ENCODE peak calls at places on chromosomes 4 and X, in four cellular contexts. B is WTC11, Y is HepG2, Q is K562. S is an unnamed sample.

GRCh38 chr4:60611762-60612496 is 588.2 kb upstream of the ADGRL3 start:
- DNase-seq in B (no peak), Q (no peak), Y (no peak), S (no peak)

GRCh38 chr4:127250577-127250976 is 382.2 kb upstream of the INTU start:
- DNase-seq in Q (no peak), B (no peak), Y (no peak), S (no peak)

GRCh38 chr4:180057891-180058643 is 2185.1 kb upstream of the TENM3 start:
- DNase-seq in Q (no peak), B (peak), Y (no peak), S (peak)

GRCh38 chr4:7426525-7427171 is 8.1 kb downstream of the PSAPL1 start:
- DNase-seq in B (peak), Q (no peak), Y (no peak), S (no peak)

GRCh38 chrX:42220722-42221121 is 297.4 kb upstream of the CASK start:
- DNase-seq in Y (no peak), Q (no peak), B (no peak), S (no peak)

GRCh38 chr4:90543419-90544170 is 416.4 kb downstream of the CCSER1 start:
- DNase-seq in Y (no peak), B (no peak), Q (no peak), S (no peak)

GRCh38 chrX:155864655-155865054 is 16.5 kb upstream of the VAMP7 start:
- DNase-seq in Y (peak), Q (no peak), B (no peak), S (no peak)

GRCh38 chr4:132540797-132541196 is 608.3 kb upstream of the PCDH10 start:
- DNase-seq in Y (no peak), B (no peak), Q (no peak), S (no peak)

GRCh38 chr4:54268151-54268550 is 39.1 kb downstream of the PDGFRA start:
- DNase-seq in Q (no peak), Y (no peak), B (no peak), S (no peak)

GRCh38 chrX:130805906-130806305 is 97.1 kb downstream of the ENOX2 start:
- DNase-seq in B (no peak), Y (no peak), Q (no peak), S (no peak)

GRCh38 chr4:127479031-127479622 is 153.6 kb upstream of the INTU start:
- DNase-seq in B (no peak), Q (peak), Y (peak), S (peak)

GRCh38 chrX:31091819-31092218 is 20.0 kb upstream of the FTHL17 start:
- DNase-seq in Q (no peak), Y (no peak), B (no peak), S (no peak)

GRCh38 chrX:74925210-74926088 is at the start of gene NEXMIF:
- DNase-seq in Y (peak), Q (no peak), B (peak), S (peak)

GRCh38 chr4:55312491-55313101 is 33.4 kb upstream of the SRD5A3 start:
- DNase-seq in B (peak), Q (no peak), Y (peak), S (peak)

GRCh38 chrX:154516655-154517100 is 646 bp upstream of the FAM3A start:
- DNase-seq in Y (no peak), B (no peak), Q (no peak), S (no peak)

GRCh38 chr4:78776031-78776728 is at the start of gene BMP2K:
- DNase-seq in Q (peak), Y (peak), B (peak), S (peak)

GRCh38 chr4:151862766-151863165 is 102.0 kb upstream of the GATB start:
- DNase-seq in Q (no peak), Y (no peak), B (no peak), S (no peak)

GRCh38 chr4:186471441-186471840 is 83.9 kb downstream of the MTNR1A start:
- DNase-seq in B (no peak), Q (no peak), Y (no peak), S (no peak)

GRCh38 chr4:186475202-186475601 is 80.2 kb downstream of the MTNR1A start:
- DNase-seq in Q (no peak), Y (no peak), B (no peak), S (no peak)

GRCh38 chr4:186473933-186474332 is 81.4 kb downstream of the MTNR1A start:
- DNase-seq in Q (no peak), Y (no peak), B (no peak), S (no peak)

DNA sequence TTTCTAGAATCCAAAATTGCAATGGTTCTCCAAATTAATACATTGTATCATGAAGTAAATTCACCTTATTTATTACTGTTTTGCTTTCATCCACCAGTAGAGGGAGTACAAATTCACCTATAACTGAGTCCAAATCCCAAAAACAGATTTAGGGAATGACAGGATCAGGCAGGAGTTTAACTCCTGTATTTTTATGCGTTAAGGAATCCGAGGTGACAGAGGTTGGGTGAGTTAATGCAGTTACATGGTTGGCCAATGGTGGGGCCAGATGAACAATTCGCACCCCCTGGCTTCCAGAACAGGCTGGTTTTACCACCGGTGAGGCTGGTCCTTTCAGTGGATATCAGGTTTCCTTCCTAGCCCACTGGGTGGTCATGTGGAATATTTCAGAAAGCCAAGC is 82.4 kb downstream of the MTNR1A start:
- DNase-seq in B (peak), Y (peak), Q (no peak), S (peak)
- TF ChIP-seq ELF4 in B (no peak), Y (no peak), Q (no peak), S (no peak)

DNA sequence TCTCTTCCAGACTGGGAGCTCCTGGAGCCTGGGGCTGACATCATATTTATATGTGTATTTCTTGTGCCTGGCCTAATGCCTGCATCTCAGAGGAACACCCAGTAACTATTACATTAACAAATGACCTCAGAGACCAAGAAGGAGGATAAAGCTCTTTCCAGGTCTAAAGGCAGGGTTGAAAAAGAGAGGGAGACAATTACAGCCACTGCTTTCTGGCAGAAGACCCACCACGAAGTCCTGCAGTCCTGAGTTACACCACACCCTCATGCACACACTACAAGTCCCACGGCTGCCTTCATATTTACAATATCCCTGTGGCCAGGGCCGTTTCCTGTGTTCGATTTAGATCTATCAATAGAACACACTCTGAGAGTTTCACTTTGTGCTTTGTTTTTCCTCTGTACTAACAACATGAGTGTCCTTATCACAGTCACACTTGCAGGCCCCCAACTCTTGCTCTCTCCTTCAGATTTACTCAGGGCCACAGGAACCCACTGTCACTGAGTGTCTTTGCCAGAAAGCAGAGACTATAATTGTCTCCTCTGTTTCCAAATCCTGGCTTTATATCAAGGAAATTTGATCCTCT is 535.5 kb downstream of the MID1IP1 start:
- DNase-seq in B (no peak), Y (no peak), Q (no peak), S (no peak)
- TF ChIP-seq ELF4 in B (no peak), Y (no peak), Q (no peak), S (no peak)

DNA sequence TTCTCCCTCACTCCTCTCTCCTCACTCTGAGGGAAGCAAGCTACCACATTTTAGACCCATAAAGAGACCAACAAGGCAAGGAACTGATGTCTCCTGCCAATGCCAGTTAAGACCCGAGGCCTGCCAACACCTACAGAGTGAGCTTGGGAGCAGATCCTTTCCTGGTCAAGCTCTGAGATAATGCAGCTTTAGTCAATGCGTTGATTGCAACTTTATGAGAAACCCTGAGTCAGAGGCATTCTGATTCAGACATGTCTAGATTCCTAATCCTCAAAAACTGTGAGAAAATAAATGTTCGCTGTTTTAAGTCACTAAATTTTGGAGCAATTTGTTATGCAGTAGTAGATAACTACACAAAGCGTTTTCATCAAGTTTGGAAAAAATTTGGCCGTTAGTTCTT is 115.5 kb downstream of the JADE1 start:
- DNase-seq in B (no peak), Y (no peak), Q (no peak), S (no peak)
- TF ChIP-seq ELF4 in B (no peak), Y (no peak), Q (no peak), S (no peak)

GRCh38 chrX:550514-550913 is 80.1 kb upstream of the SHOX start:
- DNase-seq in B (no peak), Q (no peak), Y (no peak), S (no peak)

GRCh38 chrX:551306-551705 is 79.3 kb upstream of the SHOX start:
- DNase-seq in Y (no peak), B (no peak), Q (no peak), S (no peak)

GRCh38 chrX:555589-556220 is 74.9 kb upstream of the SHOX start:
- DNase-seq in Y (no peak), Q (no peak), B (no peak), S (no peak)

GRCh38 chrX:554271-554670 is 76.3 kb upstream of the SHOX start:
- DNase-seq in Y (no peak), B (no peak), Q (no peak), S (no peak)

GRCh38 chrX:552496-552895 is 78.1 kb upstream of the SHOX start:
- DNase-seq in Y (no peak), Q (no peak), B (no peak), S (no peak)
- TF ChIP-seq ELF4 in Y (no peak), Q (no peak), B (no peak), S (no peak)

GRCh38 chrX:23901065-23901464 is 6.7 kb downstream of the APOO start:
- DNase-seq in B (no peak), Q (no peak), Y (peak), S (no peak)

GRCh38 chrX:23902419-23902818 is 5.3 kb downstream of the APOO start:
- DNase-seq in Y (peak), Q (peak), B (no peak), S (peak)

GRCh38 chrX:23907106-23907495 is 637 bp downstream of the APOO start:
- DNase-seq in Y (no peak), Q (peak), B (no peak), S (no peak)

GRCh38 chrX:23901805-23902204 is 5.9 kb downstream of the APOO start:
- DNase-seq in Y (peak), Q (peak), B (no peak), S (peak)

GRCh38 chrX:23904096-23904495 is 3.6 kb downstream of the APOO start:
- DNase-seq in Y (no peak), Q (peak), B (no peak), S (no peak)
- TF ChIP-seq ELF4 in Y (no peak), Q (no peak), B (no peak), S (no peak)

DNA sequence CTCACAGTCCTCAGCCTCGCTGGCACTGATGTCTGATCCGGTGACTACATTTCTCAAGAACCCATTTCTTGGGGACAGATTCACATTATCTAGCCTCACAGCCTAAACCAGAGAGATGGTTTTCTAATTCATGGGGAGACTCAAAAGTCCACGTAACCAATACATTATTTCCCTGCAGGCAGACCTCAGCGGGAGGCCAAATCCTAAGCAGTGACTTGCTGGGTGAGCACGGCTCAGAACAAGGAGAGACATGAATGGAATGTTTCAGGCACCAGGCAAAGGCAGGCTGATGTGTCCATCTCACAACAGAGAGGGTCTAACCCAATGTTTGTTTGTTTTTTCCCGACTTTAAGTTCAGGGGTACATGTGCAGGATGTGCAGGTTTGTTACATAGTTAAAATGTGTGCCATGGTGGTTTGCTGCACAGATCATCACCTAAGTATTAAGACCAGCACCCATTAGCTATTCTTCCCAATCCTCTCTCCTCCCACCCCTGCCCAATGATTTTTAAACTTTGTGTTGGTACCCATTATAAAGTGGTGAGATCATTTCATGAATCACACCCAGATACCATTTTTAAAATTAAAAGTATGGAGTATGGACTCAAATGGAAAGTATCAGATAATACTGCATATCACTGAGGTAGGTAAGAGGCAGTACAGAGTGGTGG is 53.3 kb downstream of the SCD5 start:
- DNase-seq in Y (no peak), Q (no peak), B (peak), S (no peak)
- TF ChIP-seq ELF4 in Y (no peak), Q (no peak), B (no peak), S (no peak)

DNA sequence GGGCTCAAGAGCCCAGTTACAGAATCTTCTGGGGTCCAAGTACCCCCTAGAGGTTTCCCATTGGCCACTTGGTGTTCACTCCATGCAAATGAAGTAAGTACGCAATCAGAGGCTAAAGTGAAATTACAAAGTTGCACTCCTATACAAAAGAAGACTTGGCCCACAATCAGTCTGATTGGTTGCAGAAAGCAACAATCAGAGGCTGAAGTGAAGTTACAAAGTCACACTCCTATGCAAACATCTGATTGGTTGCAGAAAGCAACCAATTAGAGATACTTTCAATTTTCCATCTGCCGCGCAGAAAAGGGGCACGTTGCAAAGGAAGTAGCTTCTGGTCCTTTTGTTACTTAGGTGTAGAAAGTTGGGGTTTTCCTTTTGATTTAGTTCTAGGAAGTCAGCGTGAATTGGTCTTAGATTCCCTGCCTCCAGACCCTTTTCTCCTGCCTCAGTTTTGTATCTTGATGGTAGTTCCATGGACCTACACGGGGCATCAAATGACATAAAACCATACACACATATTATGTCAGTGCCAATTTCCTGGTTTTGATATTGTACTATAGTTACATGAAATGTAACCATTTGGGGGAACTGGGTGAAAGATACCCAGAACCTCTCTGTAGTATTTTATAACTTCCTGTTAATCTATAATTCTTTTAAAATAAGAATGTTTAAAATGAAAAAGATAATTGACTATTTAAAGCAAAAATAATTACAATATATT is 12.4 kb upstream of the PIN4 start:
- DNase-seq in B (no peak), Q (no peak), Y (no peak), S (no peak)
- TF ChIP-seq ELF4 in B (no peak), Q (no peak), Y (no peak), S (no peak)

GRCh38 chr4:145055533-145056257 is 42.3 kb downstream of the ANAPC10 start:
- DNase-seq in B (no peak), Q (no peak), Y (no peak), S (no peak)
- TF ChIP-seq ELF4 in B (no peak), Q (no peak), Y (no peak), S (no peak)

S was measured in HEK293T.